ENCODE peak calls at places on chromosomes 3 and 15, in four cellular contexts. One of them, this sample, is unnamed.

GRCh38 chr3:13882876-13883275 is 3.0 kb upstream of the WNT7A start:
- DNase-seq in NCI-H2171 treated with DMSO at 0.1 percent for 48 hours: no peak
- DNase-seq in NAMALWA: no peak
- DNase-seq in T47D: no peak
- DNase-seq in this sample: no peak

GRCh38 chr3:193665370-193665989 is 72.5 kb downstream of the OPA1 start:
- DNase-seq in NCI-H2171 treated with DMSO at 0.1 percent for 48 hours: peak
- DNase-seq in T47D: peak
- DNase-seq in NAMALWA: peak
- DNase-seq in this sample: peak

GRCh38 chr3:114365268-114365667 is 71.4 kb downstream of the TIGIT start:
- DNase-seq in NCI-H2171 treated with DMSO at 0.1 percent for 48 hours: no peak
- DNase-seq in T47D: no peak
- DNase-seq in NAMALWA: no peak
- DNase-seq in this sample: no peak

GRCh38 chr15:69035205-69035917 is 20.9 kb downstream of the NOX5 start:
- DNase-seq in NAMALWA: no peak
- DNase-seq in NCI-H2171 treated with DMSO at 0.1 percent for 48 hours: no peak
- DNase-seq in T47D: peak
- DNase-seq in this sample: peak

GRCh38 chr3:36710606-36711005 is 53.7 kb downstream of the DCLK3 start:
- DNase-seq in NCI-H2171 treated with DMSO at 0.1 percent for 48 hours: no peak
- DNase-seq in T47D: no peak
- DNase-seq in NAMALWA: no peak
- DNase-seq in this sample: no peak

GRCh38 chr3:177150218-177150916 is 46.9 kb downstream of the TBL1XR1 start:
- DNase-seq in NAMALWA: peak
- DNase-seq in T47D: no peak
- DNase-seq in NCI-H2171 treated with DMSO at 0.1 percent for 48 hours: no peak
- DNase-seq in this sample: no peak

GRCh38 chr15:99536422-99537033 is 29.3 kb upstream of the MEF2A start:
- DNase-seq in NAMALWA: no peak
- DNase-seq in NCI-H2171 treated with DMSO at 0.1 percent for 48 hours: no peak
- DNase-seq in T47D: no peak
- DNase-seq in this sample: no peak

GRCh38 chr15:97082835-97083234 is 752.3 kb downstream of the NR2F2 start:
- DNase-seq in NAMALWA: no peak
- DNase-seq in T47D: no peak
- DNase-seq in NCI-H2171 treated with DMSO at 0.1 percent for 48 hours: no peak
- DNase-seq in this sample: no peak

GRCh38 chr3:78798266-78798832 is 969.4 kb downstream of the ROBO1 start:
- DNase-seq in NAMALWA: no peak
- DNase-seq in T47D: no peak
- DNase-seq in NCI-H2171 treated with DMSO at 0.1 percent for 48 hours: no peak
- DNase-seq in this sample: no peak

GRCh38 chr3:11302444-11302843 is 30.2 kb downstream of the ATG7 start:
- DNase-seq in T47D: no peak
- DNase-seq in NCI-H2171 treated with DMSO at 0.1 percent for 48 hours: no peak
- DNase-seq in NAMALWA: no peak
- DNase-seq in this sample: no peak

GRCh38 chr15:31260646-31261265 is 65.9 kb upstream of the KLF13 start:
- DNase-seq in NAMALWA: no peak
- DNase-seq in T47D: no peak
- DNase-seq in NCI-H2171 treated with DMSO at 0.1 percent for 48 hours: no peak
- DNase-seq in this sample: no peak

GRCh38 chr3:72237679-72238320 is 452.9 kb upstream of the PROK2 start:
- DNase-seq in NCI-H2171 treated with DMSO at 0.1 percent for 48 hours: no peak
- DNase-seq in T47D: no peak
- DNase-seq in NAMALWA: no peak
- DNase-seq in this sample: no peak

GRCh38 chr15:31039961-31040360 is 48.5 kb upstream of the MTMR10 start:
- DNase-seq in T47D: no peak
- DNase-seq in NAMALWA: no peak
- DNase-seq in NCI-H2171 treated with DMSO at 0.1 percent for 48 hours: no peak
- DNase-seq in this sample: no peak

GRCh38 chr3:184082465-184082864 is 14.4 kb upstream of the HTR3E start:
- DNase-seq in T47D: no peak
- DNase-seq in NAMALWA: no peak
- DNase-seq in NCI-H2171 treated with DMSO at 0.1 percent for 48 hours: no peak
- DNase-seq in this sample: no peak

GRCh38 chr3:14452676-14453367 is 50.4 kb downstream of the SLC6A6 start:
- DNase-seq in T47D: no peak
- DNase-seq in NAMALWA: no peak
- DNase-seq in NCI-H2171 treated with DMSO at 0.1 percent for 48 hours: no peak
- DNase-seq in this sample: no peak

GRCh38 chr3:192727032-192727847 is at the start of gene FGF12:
- DNase-seq in NCI-H2171 treated with DMSO at 0.1 percent for 48 hours: peak
- DNase-seq in T47D: peak
- DNase-seq in NAMALWA: no peak
- DNase-seq in this sample: peak

GRCh38 chr3:64103131-64103530 is 79.8 kb upstream of the PSMD6 start:
- DNase-seq in NAMALWA: no peak
- DNase-seq in T47D: no peak
- DNase-seq in NCI-H2171 treated with DMSO at 0.1 percent for 48 hours: no peak
- DNase-seq in this sample: no peak

GRCh38 chr3:125017406-125017805 is 38.4 kb downstream of the HEG1 start:
- DNase-seq in NAMALWA: no peak
- DNase-seq in T47D: no peak
- DNase-seq in NCI-H2171 treated with DMSO at 0.1 percent for 48 hours: no peak
- DNase-seq in this sample: no peak

GRCh38 chr3:141414141-141414689 is 45.9 kb downstream of the ZBTB38 start:
- DNase-seq in NCI-H2171 treated with DMSO at 0.1 percent for 48 hours: no peak
- DNase-seq in NAMALWA: no peak
- DNase-seq in T47D: no peak
- DNase-seq in this sample: no peak

GRCh38 chr3:73745429-73746247 is 120.9 kb upstream of the PDZRN3 start:
- DNase-seq in T47D: no peak
- DNase-seq in NAMALWA: no peak
- DNase-seq in NCI-H2171 treated with DMSO at 0.1 percent for 48 hours: peak
- DNase-seq in this sample: peak

GRCh38 chr3:133384331-133385027 is 15.4 kb upstream of the BFSP2 start:
- DNase-seq in NAMALWA: peak
- DNase-seq in T47D: peak
- DNase-seq in NCI-H2171 treated with DMSO at 0.1 percent for 48 hours: peak
- DNase-seq in this sample: peak

GRCh38 chr3:57876632-57877031 is 120.5 kb downstream of the SLMAP start:
- DNase-seq in NCI-H2171 treated with DMSO at 0.1 percent for 48 hours: no peak
- DNase-seq in T47D: no peak
- DNase-seq in NAMALWA: no peak
- DNase-seq in this sample: peak

GRCh38 chr3:89628856-89629255 is 521.4 kb downstream of the EPHA3 start:
- DNase-seq in T47D: no peak
- DNase-seq in NAMALWA: no peak
- DNase-seq in NCI-H2171 treated with DMSO at 0.1 percent for 48 hours: no peak
- DNase-seq in this sample: no peak

GRCh38 chr3:2468816-2469215 is 370.1 kb downstream of the CNTN4 start:
- DNase-seq in NCI-H2171 treated with DMSO at 0.1 percent for 48 hours: no peak
- DNase-seq in NAMALWA: no peak
- DNase-seq in T47D: no peak
- DNase-seq in this sample: peak

GRCh38 chr3:73475717-73476116 is 149.0 kb downstream of the PDZRN3 start:
- DNase-seq in NCI-H2171 treated with DMSO at 0.1 percent for 48 hours: no peak
- DNase-seq in NAMALWA: no peak
- DNase-seq in T47D: no peak
- DNase-seq in this sample: no peak

GRCh38 chr3:3600665-3601340 is 198.4 kb upstream of the LRRN1 start:
- DNase-seq in T47D: no peak
- DNase-seq in NCI-H2171 treated with DMSO at 0.1 percent for 48 hours: no peak
- DNase-seq in NAMALWA: no peak
- DNase-seq in this sample: no peak

GRCh38 chr3:119826714-119827113 is 44.8 kb downstream of the NR1I2 start:
- DNase-seq in NAMALWA: no peak
- DNase-seq in T47D: no peak
- DNase-seq in NCI-H2171 treated with DMSO at 0.1 percent for 48 hours: no peak
- DNase-seq in this sample: no peak

GRCh38 chr15:78716651-78717050 is 75.6 kb upstream of the CHRNB4 start:
- DNase-seq in T47D: no peak
- DNase-seq in NCI-H2171 treated with DMSO at 0.1 percent for 48 hours: no peak
- DNase-seq in NAMALWA: no peak
- DNase-seq in this sample: no peak

GRCh38 chr3:72158639-72159005 is 373.7 kb upstream of the PROK2 start:
- DNase-seq in NCI-H2171 treated with DMSO at 0.1 percent for 48 hours: peak
- DNase-seq in T47D: no peak
- DNase-seq in NAMALWA: no peak
- DNase-seq in this sample: no peak

GRCh38 chr3:179272385-179272784 is 21.5 kb upstream of the KCNMB3 start:
- DNase-seq in T47D: no peak
- DNase-seq in NCI-H2171 treated with DMSO at 0.1 percent for 48 hours: peak
- DNase-seq in NAMALWA: no peak
- DNase-seq in this sample: no peak

GRCh38 chr15:96421211-96421610 is 90.7 kb downstream of the NR2F2 start:
- DNase-seq in NCI-H2171 treated with DMSO at 0.1 percent for 48 hours: no peak
- DNase-seq in T47D: no peak
- DNase-seq in NAMALWA: no peak
- DNase-seq in this sample: no peak

GRCh38 chr3:95036526-95037021 is 973.7 kb downstream of the NSUN3 start:
- DNase-seq in T47D: no peak
- DNase-seq in NAMALWA: no peak
- DNase-seq in NCI-H2171 treated with DMSO at 0.1 percent for 48 hours: no peak
- DNase-seq in this sample: no peak

GRCh38 chr3:34382859-34383258 is 584.4 kb downstream of the PDCD6IP start:
- DNase-seq in T47D: peak
- DNase-seq in NAMALWA: no peak
- DNase-seq in NCI-H2171 treated with DMSO at 0.1 percent for 48 hours: no peak
- DNase-seq in this sample: no peak

GRCh38 chr3:186108941-186109865 is at the start of gene ETV5:
- DNase-seq in T47D: peak
- DNase-seq in NCI-H2171 treated with DMSO at 0.1 percent for 48 hours: peak
- DNase-seq in NAMALWA: peak
- DNase-seq in this sample: peak

GRCh38 chr15:58383876-58384275 is 47.9 kb upstream of the LIPC start:
- DNase-seq in NAMALWA: no peak
- DNase-seq in T47D: no peak
- DNase-seq in NCI-H2171 treated with DMSO at 0.1 percent for 48 hours: peak
- DNase-seq in this sample: no peak

GRCh38 chr3:47266709-47267489 is 15.7 kb downstream of the KIF9 start:
- DNase-seq in NCI-H2171 treated with DMSO at 0.1 percent for 48 hours: peak
- DNase-seq in T47D: no peak
- DNase-seq in NAMALWA: peak
- DNase-seq in this sample: peak

GRCh38 chr15:64004582-64004981 is 41.7 kb downstream of the DAPK2 start:
- DNase-seq in T47D: no peak
- DNase-seq in NCI-H2171 treated with DMSO at 0.1 percent for 48 hours: no peak
- DNase-seq in NAMALWA: no peak
- DNase-seq in this sample: peak

GRCh38 chr15:27459836-27460235 is 488.9 kb downstream of the GABRG3 start:
- DNase-seq in NAMALWA: no peak
- DNase-seq in T47D: no peak
- DNase-seq in NCI-H2171 treated with DMSO at 0.1 percent for 48 hours: no peak
- DNase-seq in this sample: no peak

This sample was measured in NCI-H82.